ENCODE peak calls at places on chromosome 1, in ten cellular contexts. W, J, X, K, N, Q, D, V, R and B are unnamed samples.

GRCh38 chr1:107920578-107920977 is 44.4 kb downstream of the VAV3 start:
- DNase-seq in W (no peak), J (no peak), X (no peak), K (no peak), N (no peak), Q (peak), D (no peak), V (no peak), R (no peak), B (no peak)

GRCh38 chr1:209326876-209327275 is 256.6 kb upstream of the CAMK1G start:
- DNase-seq in W (no peak), J (no peak), X (no peak), K (no peak), N (no peak), Q (no peak), D (no peak), V (no peak), R (no peak), B (no peak)

GRCh38 chr1:98523256-98523655 is 138.3 kb upstream of the SNX7 start:
- DNase-seq in W (no peak), J (no peak), X (no peak), K (no peak), N (no peak), Q (no peak), D (no peak), V (no peak), R (no peak), B (no peak)

GRCh38 chr1:36542962-36543515 is 60.3 kb upstream of the CSF3R start:
- DNase-seq in W (no peak), J (peak), X (no peak), K (no peak), N (no peak), Q (no peak), D (peak), V (no peak), R (no peak), B (peak)

GRCh38 chr1:109716570-109717090 is 4.6 kb downstream of the GSTM5 start:
- DNase-seq in W (no peak), J (no peak), X (no peak), K (no peak), N (no peak), Q (no peak), D (no peak), V (no peak), R (no peak), B (no peak)

GRCh38 chr1:94528271-94528670 is 13.3 kb downstream of the F3 start:
- DNase-seq in W (no peak), J (no peak), X (no peak), K (peak), N (no peak), Q (no peak), D (no peak), V (no peak), R (no peak), B (no peak)

GRCh38 chr1:165928075-165928731 is 100.8 kb downstream of the UCK2 start:
- DNase-seq in W (no peak), J (no peak), X (no peak), K (peak), N (peak), Q (no peak), D (peak), V (no peak), R (peak), B (peak)

GRCh38 chr1:160149235-160149634 is 2.2 kb upstream of the ATP1A4 start:
- DNase-seq in W (no peak), J (no peak), X (no peak), K (peak), N (no peak), Q (no peak), D (no peak), V (no peak), R (no peak), B (no peak)

GRCh38 chr1:60916926-60917325 is 165.4 kb upstream of the NFIA start:
- DNase-seq in W (no peak), J (peak), X (no peak), K (no peak), N (no peak), Q (no peak), D (no peak), V (no peak), R (no peak), B (no peak)

GRCh38 chr1:8370928-8371327 is 53.0 kb downstream of the SLC45A1 start:
- DNase-seq in W (no peak), J (no peak), X (no peak), K (peak), N (no peak), Q (no peak), D (no peak), V (no peak), R (no peak), B (no peak)

GRCh38 chr1:111769517-111770146 is 13.9 kb downstream of the DDX20 start:
- DNase-seq in W (no peak), J (no peak), X (peak), K (peak), N (no peak), Q (peak), D (peak), V (no peak), R (peak), B (no peak)

GRCh38 chr1:229254910-229255541 is 15.9 kb upstream of the RAB4A start:
- DNase-seq in W (no peak), J (no peak), X (no peak), K (no peak), N (no peak), Q (no peak), D (peak), V (no peak), R (no peak), B (no peak)

GRCh38 chr1:24768873-24769605 is 23.8 kb downstream of the CLIC4 start:
- DNase-seq in W (no peak), J (no peak), X (no peak), K (no peak), N (no peak), Q (no peak), D (no peak), V (no peak), R (no peak), B (no peak)